ENCODE peak calls at places on chromosomes 5 and 9, in eight cellular contexts. F is CD4-positive, CD25-positive, alpha-beta regulatory T cell; W is breast epithelium; G is A549; J is lung; R is neural progenitor cell; L is pancreas; T is CD8-positive, alpha-beta T cell. U is an unnamed sample.

GRCh38 chr5:157744055-157745011 is 821 bp downstream of the LSM11 start:
- DNase-seq in W (no peak), J (no peak), T (no peak), L (peak; percentile 79), F (no peak), R (no peak), G (no peak), U (peak; percentile 22)

GRCh38 chr5:65213921-65214525 is 267.7 kb downstream of the ADAMTS6 start:
- DNase-seq in J (no peak), F (no peak), R (peak; percentile 48), G (peak; percentile 36), T (no peak), L (no peak), W (no peak), U (peak; percentile 34)

GRCh38 chr5:138037907-138038633 is 5.2 kb upstream of the FAM13B start:
- DNase-seq in T (no peak), J (no peak), L (no peak), F (no peak), R (no peak), W (no peak), G (no peak), U (no peak)

GRCh38 chr5:85452322-85453025 is 1067.8 kb upstream of the EDIL3 start:
- DNase-seq in T (no peak), G (no peak), R (no peak), W (no peak), L (no peak), J (no peak), F (no peak), U (no peak)

GRCh38 chr5:125054106-125054505 is 307.7 kb upstream of the ZNF608 start:
- DNase-seq in L (no peak), G (no peak), T (no peak), W (no peak), F (no peak), J (no peak), R (no peak), U (no peak)

GRCh38 chr9:16213781-16214515 is 656.5 kb downstream of the BNC2 start:
- DNase-seq in T (no peak), R (no peak), W (no peak), F (no peak), L (no peak), J (peak; percentile 67), G (peak; percentile 46), U (no peak)

GRCh38 chr9:112007575-112008240 is 111.1 kb downstream of the UGCG start:
- DNase-seq in W (no peak), F (no peak), G (no peak), R (no peak), J (no peak), T (no peak), L (no peak), U (no peak)

GRCh38 chr9:97041898-97042297 is 3.0 kb upstream of the CTSV start:
- DNase-seq in G (no peak), W (no peak), T (no peak), R (no peak), L (no peak), F (no peak), J (no peak), U (peak; percentile 87)

GRCh38 chr9:12718482-12719026 is 25.4 kb downstream of the TYRP1 start:
- DNase-seq in T (no peak), R (peak; percentile 82), G (no peak), J (no peak), W (no peak), F (no peak), L (no peak), U (no peak)

GRCh38 chr5:178113841-178114324 is 551 bp downstream of the N4BP3 start:
- DNase-seq in R (peak; percentile 61), L (no peak), J (no peak), F (no peak), T (peak; percentile 8), W (no peak), G (no peak), U (no peak)

GRCh38 chr9:96176901-96177718 is 124.9 kb downstream of the HSD17B3 start:
- DNase-seq in J (no peak), F (no peak), R (peak; percentile 52), G (no peak), W (no peak), L (no peak), T (no peak), U (peak; percentile 67)

GRCh38 chr9:93267091-93267541 is 83.2 kb downstream of the WNK2 start:
- DNase-seq in G (no peak), T (no peak), F (no peak), J (no peak), L (no peak), R (no peak), W (no peak), U (no peak)

GRCh38 chr5:134141346-134142050 is 27.0 kb downstream of the TCF7 start:
- DNase-seq in W (peak; percentile 39), G (no peak), R (no peak), T (no peak), J (no peak), L (peak; percentile 37), F (no peak), U (no peak)

GRCh38 chr5:73719616-73720015 is 93.6 kb downstream of the ARHGEF28 start:
- DNase-seq in G (no peak), L (no peak), R (no peak), W (no peak), F (no peak), T (no peak), J (no peak), U (no peak)

GRCh38 chr5:53480474-53481353 is at the start of gene FST:
- DNase-seq in G (peak; percentile 25), T (no peak), R (peak; percentile 88), W (no peak), F (no peak), J (no peak), L (peak; percentile 66), U (no peak)

GRCh38 chr5:109689740-109690455 is at the start of gene MAN2A1:
- DNase-seq in L (peak; percentile 89), G (peak; percentile 51), J (peak; percentile 76), T (peak; percentile 71), W (peak; percentile 75), F (peak; percentile 76), R (peak; percentile 84), U (peak; percentile 87)

GRCh38 chr9:113454914-113455761 is 8.4 kb upstream of the RGS3 start:
- DNase-seq in W (no peak), G (no peak), J (peak; percentile 74), T (no peak), F (no peak), R (peak; percentile 37), L (no peak), U (peak; percentile 88)

DNA sequence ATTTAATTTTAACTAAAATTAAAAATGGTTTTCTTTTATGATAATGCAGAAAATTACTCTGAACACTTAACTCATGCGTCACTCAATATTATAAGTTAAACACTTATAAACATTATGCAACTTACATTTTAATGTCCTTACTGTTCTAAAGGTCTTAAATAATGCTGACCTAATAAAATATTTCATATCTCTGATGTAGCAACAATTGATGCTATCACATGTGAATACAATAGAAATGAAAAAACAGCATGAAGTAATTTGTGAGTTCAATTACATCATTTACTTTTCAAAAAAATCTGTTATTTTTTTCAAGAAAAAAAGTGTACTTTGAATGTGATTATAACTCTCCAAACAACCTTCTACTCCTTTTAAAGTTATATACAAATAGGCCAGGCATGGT is 26.4 kb upstream of the REEP5 start:
- DNase-seq in L (no peak), J (no peak), F (no peak), T (no peak), G (no peak), R (no peak), W (no peak), U (no peak)
- H3K9me3 ChIP-seq in L (no peaks in the 10 kb centered on the region), J (no peaks in the 10 kb centered on the region), F (no peaks in the 10 kb centered on the region), T (no peaks in the 10 kb centered on the region), G (no peaks in the 10 kb centered on the region), R (no peaks in the 10 kb centered on the region), W (no peaks in the 10 kb centered on the region), U (no peaks in the 10 kb centered on the region)

GRCh38 chr5:79517601-79518000 is 3.7 kb upstream of the HOMER1 start:
- DNase-seq in R (no peak), T (no peak), G (no peak), L (no peak), F (no peak), W (no peak), J (no peak), U (no peak)
- H3K27ac ChIP-seq in R (no peak overlapping the region), T (no peak overlapping the region), G (no peak overlapping the region), L (no peak overlapping the region), F (no peak overlapping the region), W (peak overlapping the region; percentile 56), J (no peak overlapping the region), U (no peak overlapping the region)

DNA sequence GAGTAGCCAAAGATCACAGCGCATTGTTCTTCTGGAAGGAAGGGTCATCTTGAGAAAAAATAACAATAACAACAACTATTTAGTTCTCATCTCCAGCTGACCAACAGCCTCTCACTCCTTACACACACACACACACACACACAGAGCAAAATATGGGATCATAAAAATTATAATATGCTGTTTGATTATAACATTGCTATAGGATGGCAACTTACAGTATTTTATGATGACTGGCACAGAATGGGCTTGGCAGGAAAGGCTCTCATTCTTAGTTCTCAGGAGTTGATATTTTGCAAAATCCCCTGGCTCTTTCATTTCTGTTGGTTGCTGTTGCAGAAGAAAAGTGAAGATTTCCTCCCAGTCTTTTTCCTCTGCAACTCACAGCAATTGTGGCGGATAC is 161.0 kb upstream of the DMAC1 start:
- DNase-seq in F (no peak), W (no peak), L (no peak), G (no peak), J (no peak), R (no peak), T (no peak), U (no peak)
- H3K4me1 ChIP-seq in F (no peaks in the 10 kb centered on the region), W (no peaks in the 10 kb centered on the region), L (no peaks in the 10 kb centered on the region), G (no peaks in the 10 kb centered on the region), J (no peaks in the 10 kb centered on the region), R (peaks cover 18% of the 10 kb centered on the region), T (no peaks in the 10 kb centered on the region), U (no peaks in the 10 kb centered on the region)

DNA sequence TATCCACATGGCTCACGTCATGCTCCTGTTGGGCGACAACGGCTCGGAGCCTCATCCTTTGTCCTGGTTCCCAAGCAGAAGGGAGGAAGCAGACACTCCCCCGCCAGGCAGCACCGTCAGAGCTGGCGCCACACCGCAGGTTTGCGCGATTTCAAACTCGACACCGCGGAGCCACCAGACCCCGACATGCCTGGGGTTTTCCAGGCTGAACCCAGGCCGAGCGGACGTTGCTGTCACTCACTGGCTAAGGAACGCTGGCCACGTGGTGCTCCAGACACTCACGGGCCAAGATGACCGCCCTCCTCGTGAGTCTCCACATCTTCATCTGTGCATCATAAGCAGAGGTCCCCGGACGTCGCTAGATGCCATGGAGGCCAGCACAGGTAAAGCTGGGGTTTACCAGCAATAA is 9.0 kb downstream of the TERT start:
- DNase-seq in G (no peak), L (peak; percentile 39), F (no peak), R (no peak), W (peak; percentile 51), T (no peak), J (no peak), U (no peak)
- H3K9me3 ChIP-seq in G (no peaks in the 10 kb centered on the region), L (no peaks in the 10 kb centered on the region), F (no peaks in the 10 kb centered on the region), R (no peaks in the 10 kb centered on the region), W (peaks cover 4% of the 10 kb centered on the region), T (no peaks in the 10 kb centered on the region), J (no peaks in the 10 kb centered on the region), U (no peaks in the 10 kb centered on the region)

GRCh38 chr5:96235008-96235910 is 197.8 kb downstream of the PCSK1 start:
- DNase-seq in T (no peak), F (no peak), J (no peak), R (no peak), L (no peak), G (no peak), W (no peak), U (no peak)
- H3K27ac ChIP-seq in T (no peak overlapping the region), F (no peak overlapping the region), J (peak overlapping the region; percentile 96), R (no peak overlapping the region), L (no peak overlapping the region), G (no peak overlapping the region), W (peak overlapping the region; percentile 51), U (peak overlapping the region; percentile 24)

U was measured in small intestine.